ENCODE peak calls at places on chromosomes 1 and 21, in eight cellular contexts. F is heart right ventricle, N is fibroblast of pulmonary artery, J is A549, U is fibroblast of lung, O is AG09309, P is NB4, I is esophagus muscularis mucosa. M is an unnamed sample.

GRCh38 chr1:31799895-31800676 is 15.7 kb downstream of the SPOCD1 start:
- DNase-seq in U (no peak), I (no peak), J (no peak), N (no peak), F (no peak), O (no peak), P (no peak), M (no peak)

GRCh38 chr1:30174499-30174898 is 548.9 kb downstream of the MATN1 start:
- DNase-seq in F (no peak), O (no peak), P (no peak), I (no peak), U (no peak), J (no peak), N (no peak), M (no peak)

GRCh38 chr21:22288885-22289509 is 1290.8 kb downstream of the NCAM2 start:
- DNase-seq in U (no peak), F (no peak), O (no peak), N (no peak), P (no peak), I (no peak), J (no peak), M (no peak)

GRCh38 chr1:218383681-218384080 is 38.5 kb downstream of the TGFB2 start:
- DNase-seq in O (peak), N (peak), I (no peak), P (no peak), F (no peak), U (no peak), J (no peak), M (no peak)

GRCh38 chr1:61079276-61079897 is 3.0 kb upstream of the NFIA start:
- DNase-seq in I (no peak), O (no peak), F (no peak), N (no peak), P (no peak), J (no peak), U (no peak), M (no peak)

GRCh38 chr1:163163861-163164582 is 38.7 kb downstream of the RGS5 start:
- DNase-seq in J (no peak), F (no peak), I (no peak), U (peak), O (peak), P (no peak), N (peak), M (peak)

GRCh38 chr21:37032293-37032692 is 25.8 kb downstream of the RIPPLY3 start:
- DNase-seq in O (no peak), P (no peak), F (no peak), J (no peak), U (no peak), N (no peak), I (no peak), M (no peak)

GRCh38 chr1:161198877-161199431 is at the start of gene ADAMTS4:
- DNase-seq in N (peak), I (no peak), P (no peak), O (peak), J (no peak), U (peak), F (peak), M (peak)

GRCh38 chr1:48405400-48405799 is 66.6 kb downstream of the SPATA6 start:
- DNase-seq in J (no peak), N (no peak), I (no peak), F (peak), U (peak), O (peak), P (no peak), M (no peak)

GRCh38 chr1:166235728-166236127 is 68.9 kb upstream of the FAM78B start:
- DNase-seq in O (no peak), I (no peak), P (no peak), N (no peak), J (no peak), U (no peak), F (no peak), M (no peak)

GRCh38 chr21:25895565-25896205 is 160.9 kb downstream of the GABPA start:
- DNase-seq in F (no peak), J (no peak), I (no peak), N (peak), O (peak), P (peak), U (peak), M (peak)

GRCh38 chr1:192171123-192171522 is 12.9 kb downstream of the RGS18 start:
- DNase-seq in O (no peak), N (no peak), F (no peak), J (no peak), I (no peak), U (no peak), P (peak), M (no peak)

GRCh38 chr1:84849312-84849711 is 43.7 kb downstream of the LPAR3 start:
- DNase-seq in N (no peak), J (no peak), O (no peak), I (no peak), P (no peak), U (no peak), F (no peak), M (no peak)

GRCh38 chr1:220894025-220894923 is 15.0 kb downstream of the HLX start:
- DNase-seq in O (no peak), N (no peak), I (peak), F (no peak), P (no peak), J (no peak), U (no peak), M (no peak)

GRCh38 chr1:61092643-61093042 is 10.3 kb downstream of the NFIA start:
- DNase-seq in I (no peak), F (no peak), U (no peak), P (no peak), O (no peak), J (no peak), N (no peak), M (no peak)

GRCh38 chr1:54353959-54354358 is 52.2 kb downstream of the SSBP3 start:
- DNase-seq in O (no peak), J (no peak), N (no peak), I (no peak), P (no peak), U (no peak), F (no peak), M (no peak)

GRCh38 chr1:198174297-198174696 is 17.5 kb downstream of the NEK7 start:
- DNase-seq in P (no peak), N (no peak), I (no peak), F (no peak), J (no peak), U (peak), O (no peak), M (no peak)

GRCh38 chr1:186235696-186236095 is 139.4 kb downstream of the TPR start:
- DNase-seq in F (no peak), U (no peak), I (no peak), J (no peak), P (no peak), N (no peak), O (no peak), M (no peak)

GRCh38 chr1:75539230-75540116 is 71.4 kb downstream of the SLC44A5 start:
- DNase-seq in F (peak), O (no peak), N (peak), J (no peak), U (peak), I (no peak), P (no peak), M (peak)

GRCh38 chr1:225886159-225887029 is 2.6 kb downstream of the LEFTY1 start:
- DNase-seq in P (no peak), I (no peak), J (no peak), N (no peak), F (no peak), U (no peak), O (no peak), M (no peak)

GRCh38 chr1:96966536-96967138 is 245.1 kb downstream of the PTBP2 start:
- DNase-seq in O (peak), P (peak), I (no peak), J (peak), N (peak), F (peak), U (peak), M (peak)

GRCh38 chr1:226711976-226712778 is 26.9 kb downstream of the ITPKB start:
- DNase-seq in F (no peak), N (no peak), J (no peak), O (no peak), U (no peak), I (no peak), P (no peak), M (no peak)

GRCh38 chr1:240515505-240515904 is 96.5 kb downstream of the GREM2 start:
- DNase-seq in O (peak), F (no peak), J (no peak), U (peak), N (peak), P (no peak), I (no peak), M (peak)

GRCh38 chr1:225651376-225651871 is 1.5 kb downstream of the ENAH start:
- DNase-seq in O (no peak), J (no peak), U (peak), N (peak), P (no peak), F (no peak), I (no peak), M (peak)

GRCh38 chr1:107702946-107703571 is 261.9 kb downstream of the VAV3 start:
- DNase-seq in F (no peak), I (no peak), J (no peak), U (peak), P (no peak), N (no peak), O (no peak), M (peak)

GRCh38 chr1:16905112-16905855 is 9.5 kb downstream of the RNU1-2 start:
- DNase-seq in U (peak), J (peak), I (no peak), N (peak), P (peak), F (no peak), O (peak), M (peak)

GRCh38 chr1:209422281-209422680 is 161.2 kb upstream of the CAMK1G start:
- DNase-seq in P (no peak), U (no peak), N (no peak), O (no peak), I (no peak), J (no peak), F (no peak), M (no peak)

GRCh38 chr1:26531651-26532131 is 2.1 kb downstream of the RPS6KA1 start:
- DNase-seq in I (no peak), F (no peak), P (no peak), U (no peak), J (no peak), N (no peak), O (no peak), M (no peak)

GRCh38 chr1:220761688-220762427 is 13.7 kb downstream of the MTARC2 start:
- DNase-seq in P (no peak), N (no peak), U (no peak), J (no peak), O (no peak), I (no peak), F (no peak), M (no peak)

GRCh38 chr21:45543371-45543709 is 1.1 kb upstream of the SLC19A1 start:
- DNase-seq in U (no peak), O (no peak), P (no peak), F (peak), I (no peak), J (no peak), N (no peak), M (no peak)

GRCh38 chr21:45542667-45543370 is 579 bp upstream of the SLC19A1 start:
- DNase-seq in O (no peak), I (no peak), U (no peak), F (peak), P (no peak), J (no peak), N (no peak), M (no peak)

GRCh38 chr21:45543710-45544448 is 1.6 kb upstream of the SLC19A1 start:
- DNase-seq in J (no peak), U (no peak), N (no peak), I (no peak), F (peak), O (no peak), P (no peak), M (no peak)

GRCh38 chr21:45541221-45542039 is 810 bp downstream of the SLC19A1 start:
- DNase-seq in I (no peak), N (peak), P (peak), U (peak), F (peak), J (peak), O (no peak), M (peak)

DNA sequence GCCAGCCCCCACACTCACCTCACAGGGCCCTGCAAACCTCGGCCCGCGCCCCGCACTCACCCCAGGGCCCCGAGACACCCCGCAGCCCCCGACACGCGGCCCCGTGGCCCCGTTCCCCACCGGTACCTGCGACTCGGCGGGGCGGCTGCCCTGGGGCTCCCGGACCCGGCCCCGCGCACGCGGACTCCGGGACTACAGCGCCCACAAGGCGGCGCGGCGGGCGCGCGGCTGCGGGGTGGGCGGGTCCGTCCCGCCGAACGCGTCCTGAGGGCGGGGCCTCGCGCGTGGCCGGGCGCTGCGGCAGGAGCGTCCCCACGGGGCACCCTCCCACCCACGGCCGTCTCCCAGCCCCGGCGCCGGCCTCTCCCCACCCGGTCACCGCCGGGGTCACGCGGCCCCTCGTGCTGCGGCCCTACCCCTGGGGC is at the start of gene SLC19A1:
- DNase-seq in U (peak), I (no peak), F (peak), J (peak), O (no peak), P (peak), N (peak), M (no peak)
- TF ChIP-seq CTCF in U (no peak), I (peak), F (peak), J (peak), O (peak), P (no peak), N (no peak), M (peak)

GRCh38 chr1:39788758-39789570 is at the start of gene BMP8B:
- DNase-seq in J (peak), P (peak), O (no peak), F (peak), U (no peak), N (no peak), I (no peak), M (no peak)
- H3K4me3 ChIP-seq in J (peak), P (peak), O (no peak), F (peak), U (no peak), N (no peak), I (peak), M (no peak)

GRCh38 chr1:25247829-25248754 is 838 bp upstream of the RSRP1 start:
- DNase-seq in J (no peak), I (no peak), N (no peak), O (no peak), P (no peak), U (no peak), F (no peak), M (no peak)
- TF ChIP-seq CTCF in J (no peak), I (no peak), N (no peak), O (peak), P (peak), U (no peak), F (peak), M (peak)

DNA sequence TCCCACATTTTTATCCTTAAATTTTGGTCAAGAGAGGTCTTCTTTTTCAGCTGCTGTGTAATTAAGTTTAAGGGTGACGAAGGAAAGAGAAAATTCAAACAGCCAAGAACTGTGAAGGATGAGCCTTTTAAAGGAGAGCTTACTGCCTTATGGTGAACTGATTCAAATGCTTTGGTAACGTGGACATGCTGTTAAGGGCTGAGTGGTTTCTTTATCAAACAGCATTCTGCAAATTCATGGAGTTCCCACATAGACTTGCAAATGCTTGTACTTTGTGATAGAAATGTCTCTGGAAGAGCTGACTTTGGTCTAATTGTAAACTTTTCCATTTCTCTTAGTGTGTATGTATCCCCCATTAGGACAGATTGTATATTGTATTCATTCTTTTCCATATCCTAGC is 93.8 kb downstream of the CHD1L start:
- DNase-seq in F (no peak), U (no peak), I (no peak), N (no peak), O (no peak), P (no peak), J (no peak), M (no peak)
- H3K4me3 ChIP-seq in F (no peak), U (no peak), I (no peak), N (no peak), O (no peak), P (no peak), J (no peak), M (no peak)

GRCh38 chr1:245605480-245606156 is 450.8 kb downstream of the KIF26B start:
- DNase-seq in O (peak), J (no peak), N (peak), F (no peak), P (peak), U (peak), I (no peak), M (peak)
- TF ChIP-seq CTCF in O (no peak), J (no peak), N (no peak), F (no peak), P (no peak), U (no peak), I (no peak), M (no peak)

DNA sequence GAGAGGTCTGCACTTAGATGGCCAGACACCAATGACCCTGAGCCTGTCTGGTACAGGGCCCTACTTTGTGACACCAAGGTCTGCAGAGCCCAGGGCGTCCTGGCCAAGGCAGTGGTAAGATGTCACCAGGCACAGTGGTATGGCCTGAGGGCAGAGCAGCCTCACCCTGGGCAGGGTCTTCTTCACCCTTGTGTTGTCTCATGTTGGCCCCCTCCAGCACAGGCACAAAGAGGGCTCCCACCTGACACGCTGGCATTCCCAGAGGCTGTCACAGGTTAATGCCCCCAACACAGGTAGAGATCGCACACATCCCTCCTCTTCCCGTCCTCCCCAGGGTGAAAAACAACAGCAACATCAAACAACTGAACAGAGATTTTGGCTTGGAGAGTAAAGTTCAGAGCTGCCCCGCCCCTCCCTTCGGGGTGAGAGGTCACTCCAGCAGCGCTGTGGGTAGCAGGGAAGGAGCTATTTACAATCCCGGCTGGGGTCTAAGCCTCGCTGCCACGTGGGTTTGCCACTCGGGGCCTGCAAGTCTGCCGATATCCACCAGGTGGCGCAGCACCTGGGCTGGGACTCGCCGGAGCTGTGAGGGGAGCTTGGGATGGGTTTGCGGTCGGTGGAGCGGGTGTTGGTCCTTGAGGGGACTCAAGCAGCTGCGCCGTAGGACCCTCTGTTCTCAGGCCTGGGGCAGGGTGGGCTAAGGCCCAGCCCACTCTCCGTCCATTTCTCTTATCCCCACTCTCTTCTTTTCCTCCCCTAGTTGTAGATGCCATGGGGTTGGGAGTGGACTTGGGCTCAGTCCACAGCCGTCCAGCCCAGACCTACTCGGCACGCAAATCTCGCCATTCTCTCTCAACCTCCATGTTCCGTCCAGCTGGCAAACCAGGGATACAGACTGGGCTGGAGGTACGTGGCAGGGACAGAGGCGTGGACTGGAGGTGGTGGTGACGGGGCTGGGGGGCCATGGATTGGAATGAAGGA is 12.7 kb downstream of the EFNA3 start:
- DNase-seq in J (peak), N (peak), F (peak), U (peak), I (peak), P (peak), O (no peak), M (peak)
- H3K4me3 ChIP-seq in J (no peak), N (no peak), F (no peak), U (no peak), I (no peak), P (no peak), O (no peak), M (no peak)

DNA sequence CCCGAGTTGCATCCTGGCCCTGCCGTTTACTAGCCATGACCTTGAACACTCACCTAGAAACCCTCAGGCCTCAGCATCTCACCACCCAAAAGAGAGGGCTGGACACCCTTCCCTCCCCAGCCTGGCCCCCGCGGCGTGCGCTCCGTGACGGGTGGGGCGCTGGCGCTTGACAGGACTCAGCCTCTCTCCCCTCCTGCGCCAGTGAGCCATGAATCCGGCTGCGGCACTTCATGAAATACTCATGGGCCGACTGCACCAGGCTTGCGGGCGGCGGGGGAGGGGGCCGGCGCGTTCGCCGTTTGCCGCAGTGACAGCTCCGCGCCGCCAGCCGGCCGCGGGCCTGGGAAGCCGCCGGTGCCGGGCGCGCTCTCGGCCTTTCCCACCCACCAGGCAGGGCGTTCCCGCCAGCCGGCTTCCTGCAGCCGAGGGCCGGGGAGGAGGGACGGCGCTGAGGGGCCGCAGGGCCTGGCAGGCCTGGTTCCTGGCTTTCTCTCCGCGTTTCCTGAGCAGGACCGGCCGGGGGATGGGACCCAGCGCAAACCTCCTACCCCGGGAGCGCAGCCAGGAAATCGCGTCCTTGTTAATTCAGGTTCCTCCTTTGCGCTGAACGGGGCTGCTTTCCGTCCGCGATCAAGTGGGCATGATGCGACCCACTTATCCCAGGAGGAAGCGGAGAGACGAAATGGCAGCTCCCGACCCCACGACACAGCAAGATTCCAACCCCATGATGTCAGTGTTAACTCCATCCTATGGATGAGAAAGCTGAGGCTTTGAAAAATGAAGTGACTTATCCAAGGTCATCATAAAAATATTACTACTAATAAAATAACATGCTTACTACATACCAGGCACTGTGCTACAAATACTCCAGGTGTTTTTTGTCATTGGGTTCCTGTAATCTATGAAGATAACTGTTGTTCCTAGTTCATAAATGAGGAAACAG is 9.1 kb upstream of the LUZP1 start:
- DNase-seq in P (peak), U (peak), J (no peak), F (peak), I (peak), O (no peak), N (peak), M (peak)
- TF ChIP-seq CTCF in P (no peak), U (no peak), J (no peak), F (peak), I (peak), O (no peak), N (no peak), M (peak)

DNA sequence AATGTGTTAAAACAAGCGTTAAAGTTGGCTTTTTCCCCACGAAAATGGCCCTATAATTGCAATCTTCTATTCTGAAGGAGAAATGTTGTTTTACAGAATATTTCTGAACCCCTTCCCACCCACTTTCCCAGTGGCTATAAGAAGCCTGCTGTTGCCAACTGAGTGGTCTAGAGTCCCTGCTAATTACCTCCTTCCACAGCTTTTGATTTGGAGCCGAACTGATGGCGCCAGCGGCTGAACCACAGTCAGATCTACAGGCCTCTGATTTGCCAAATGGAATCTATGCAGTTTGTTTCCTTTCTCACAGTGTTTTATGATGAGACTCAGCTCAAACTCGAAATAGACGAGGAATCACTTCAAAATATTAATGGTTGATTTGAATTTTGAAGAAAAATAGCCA is 76.0 kb upstream of the C1orf105 start:
- DNase-seq in O (no peak), P (no peak), J (no peak), U (no peak), N (no peak), F (no peak), I (no peak), M (no peak)
- H3K4me3 ChIP-seq in O (no peak), P (no peak), J (no peak), U (no peak), N (no peak), F (no peak), I (no peak), M (no peak)